ENCODE peak calls at places on chromosomes 6 and 20, in eight cellular contexts. U is neural progenitor cell, W is HS-5, Z is K562, O is A172, E is HEK293T, D is left cardiac atrium, R is NCI-H748 treated with DMSO at 0.1 percent for 48 hours. H is an unnamed sample.
A peak's percentile ranks its signal among the peaks of the same experiment; 100 is the strongest.

GRCh38 chr20:45069261-45069660 is 31.7 kb downstream of the KCNS1 start:
- DNase-seq in Z (no peak), W (no peak), U (no peak), E (no peak), D (no peak), R (no peak), O (no peak), H (no peak)

GRCh38 chr20:18672826-18673225 is 85.0 kb downstream of the DTD1 start:
- DNase-seq in W (no peak), O (no peak), U (no peak), E (no peak), Z (no peak), D (no peak), R (no peak), H (no peak)

GRCh38 chr20:9573598-9573997 is 59.2 kb downstream of the LAMP5 start:
- DNase-seq in E (no peak), O (no peak), D (no peak), Z (no peak), U (peak; percentile 50), W (no peak), R (no peak), H (no peak)

GRCh38 chr6:12051861-12052368 is 39.8 kb downstream of the HIVEP1 start:
- DNase-seq in D (no peak), Z (no peak), U (no peak), W (no peak), O (no peak), E (no peak), R (no peak), H (no peak)

GRCh38 chr6:24504642-24505586 is 10.1 kb downstream of the ALDH5A1 start:
- DNase-seq in D (no peak), W (no peak), O (no peak), Z (no peak), U (no peak), E (no peak), R (no peak), H (no peak)

GRCh38 chr20:17533396-17533795 is 2.2 kb upstream of the BFSP1 start:
- DNase-seq in D (no peak), Z (peak; percentile 15), W (no peak), U (peak; percentile 71), O (peak; percentile 31), E (peak; percentile 56), R (peak; percentile 27), H (no peak)

GRCh38 chr6:22057962-22058361 is 238.9 kb downstream of the PRL start:
- DNase-seq in U (no peak), D (no peak), R (no peak), Z (no peak), O (no peak), W (no peak), E (no peak), H (no peak)

GRCh38 chr6:159874475-159874874 is 16.3 kb upstream of the MAS1 start:
- DNase-seq in U (no peak), O (no peak), R (no peak), W (no peak), E (no peak), Z (no peak), D (peak; percentile 55), H (no peak)

GRCh38 chr20:40562031-40562430 is 127.0 kb downstream of the MAFB start:
- DNase-seq in U (no peak), Z (no peak), E (no peak), W (no peak), D (no peak), R (no peak), O (peak; percentile 79), H (no peak)

GRCh38 chr6:47306887-47307286 is 2.8 kb downstream of the TNFRSF21 start:
- DNase-seq in E (no peak), R (no peak), U (no peak), O (no peak), D (no peak), W (no peak), Z (no peak), H (no peak)

GRCh38 chr6:150741633-150742200 is 123.8 kb upstream of the MTHFD1L start:
- DNase-seq in U (peak; percentile 56), D (no peak), O (peak; percentile 3), Z (no peak), R (no peak), E (peak; percentile 39), W (no peak), H (no peak)

GRCh38 chr6:152110878-152111820 is 303.7 kb downstream of the ESR1 start:
- DNase-seq in R (no peak), Z (no peak), U (no peak), E (no peak), O (no peak), D (peak; percentile 53), W (no peak), H (peak; percentile 44)

GRCh38 chr20:17571967-17572638 is 2.2 kb downstream of the DSTN start:
- DNase-seq in U (no peak), W (no peak), O (no peak), R (peak; percentile 94), D (no peak), Z (no peak), E (no peak), H (no peak)

GRCh38 chr20:57831992-57832585 is 122.3 kb upstream of the PMEPA1 start:
- DNase-seq in E (no peak), Z (no peak), D (no peak), W (no peak), U (no peak), R (no peak), O (no peak), H (no peak)

GRCh38 chr20:23115823-23116222 is 29.7 kb upstream of the CD93 start:
- DNase-seq in D (no peak), W (no peak), O (no peak), Z (no peak), E (no peak), U (no peak), R (no peak), H (no peak)

GRCh38 chr6:150697515-150697914 is 97.8 kb downstream of the PLEKHG1 start:
- DNase-seq in D (peak; percentile 31), U (peak; percentile 20), Z (no peak), W (no peak), O (no peak), R (peak; percentile 25), E (no peak), H (no peak)

GRCh38 chr6:161396539-161396938 is 122.7 kb upstream of the AGPAT4 start:
- DNase-seq in U (no peak), R (no peak), O (no peak), D (no peak), E (no peak), W (no peak), Z (no peak), H (no peak)

GRCh38 chr6:43940393-43941087 is 170.5 kb downstream of the VEGFA start:
- DNase-seq in W (no peak), O (no peak), R (no peak), U (no peak), D (no peak), E (no peak), Z (no peak), H (no peak)

GRCh38 chr6:80605165-80605989 is 498.9 kb downstream of the BCKDHB start:
- DNase-seq in U (peak; percentile 55), Z (no peak), D (no peak), R (peak; percentile 11), W (peak; percentile 64), O (peak; percentile 51), E (no peak), H (no peak)

GRCh38 chr6:83853178-83853967 is at the start of gene RIPPLY2:
- DNase-seq in Z (no peak), U (peak; percentile 72), R (peak; percentile 64), O (no peak), D (peak; percentile 29), W (no peak), E (peak; percentile 50), H (no peak)

GRCh38 chr6:149454405-149454848 is 30.4 kb downstream of the ZC3H12D start:
- DNase-seq in Z (no peak), U (no peak), O (peak; percentile 90), R (no peak), W (peak; percentile 31), E (no peak), D (peak; percentile 97), H (peak; percentile 90)

GRCh38 chr6:71621918-71622519 is 264.3 kb upstream of the RIMS1 start:
- DNase-seq in E (peak; percentile 18), W (no peak), D (no peak), O (no peak), U (peak; percentile 19), R (peak; percentile 37), Z (no peak), H (no peak)

GRCh38 chr6:18265099-18265372 is 706 bp upstream of the DEK start:
- DNase-seq in Z (no peak), U (no peak), E (no peak), W (no peak), D (no peak), R (peak; percentile 60), O (no peak), H (no peak)

GRCh38 chr6:145731432-145731831 is 3.9 kb downstream of the EPM2A start:
- DNase-seq in W (no peak), R (no peak), E (no peak), D (no peak), Z (no peak), O (no peak), U (no peak), H (no peak)

GRCh38 chr20:48329676-48330644 is 497.8 kb downstream of the PREX1 start:
- DNase-seq in U (peak; percentile 58), Z (peak; percentile 27), O (no peak), D (no peak), E (peak; percentile 51), R (no peak), W (peak; percentile 33), H (no peak)

GRCh38 chr20:17499041-17499440 is 32.1 kb downstream of the BFSP1 start:
- DNase-seq in R (no peak), Z (no peak), U (no peak), D (no peak), E (no peak), W (peak; percentile 53), O (peak; percentile 14), H (peak; percentile 3)

GRCh38 chr6:127058027-127058426 is 60.4 kb upstream of the RSPO3 start:
- DNase-seq in E (no peak), W (peak; percentile 36), D (no peak), Z (no peak), O (peak; percentile 70), U (no peak), R (no peak), H (no peak)

GRCh38 chr20:5991623-5992441 is 41.4 kb downstream of the MCM8 start:
- DNase-seq in D (no peak), R (no peak), W (no peak), E (no peak), O (peak; percentile 22), U (no peak), Z (no peak), H (peak; percentile 34)

GRCh38 chr6:133730881-133731280 is 158.0 kb upstream of the TCF21 start:
- DNase-seq in U (no peak), E (no peak), R (no peak), Z (no peak), D (no peak), W (no peak), O (peak; percentile 1), H (no peak)

H was measured in GM04503.